ENCODE peak calls at places on chromosomes 4 and X, in six cellular contexts. N, U, C, S, D and L are unnamed samples.

GRCh38 chrX:65723706-65724105 is 56.3 kb downstream of the MSN start:
- DNase-seq in N (peak), U (peak), C (no peak), S (no peak), D (no peak), L (no peak)

GRCh38 chr4:128513664-128514484 is 226.3 kb upstream of the PGRMC2 start:
- DNase-seq in N (no peak), U (no peak), C (no peak), S (no peak), D (no peak), L (no peak)

GRCh38 chr4:186932631-186933150 is 209.0 kb upstream of the FAT1 start:
- DNase-seq in N (no peak), U (peak), C (no peak), S (no peak), D (no peak), L (no peak)

GRCh38 chrX:74422576-74423288 is 1.4 kb downstream of the SLC16A2 start:
- DNase-seq in N (peak), U (peak), C (peak), S (no peak), D (peak), L (no peak)

GRCh38 chr4:85778809-85779124 is 303.8 kb downstream of the ARHGAP24 start:
- DNase-seq in N (peak), U (peak), C (no peak), S (no peak), D (no peak), L (no peak)

GRCh38 chr4:121648518-121648917 is 48.3 kb downstream of the ANXA5 start:
- DNase-seq in N (no peak), U (peak), C (no peak), S (no peak), D (no peak), L (no peak)

GRCh38 chrX:13937370-13938052 is 92.2 kb downstream of the GEMIN8 start:
- DNase-seq in N (no peak), U (peak), C (no peak), S (no peak), D (no peak), L (no peak)

GRCh38 chr4:181261279-181261678 is 981.9 kb upstream of the TENM3 start:
- DNase-seq in N (peak), U (peak), C (peak), S (no peak), D (no peak), L (no peak)

GRCh38 chr4:6198278-6198677 is 2.1 kb downstream of the JAKMIP1 start:
- DNase-seq in N (no peak), U (no peak), C (no peak), S (no peak), D (no peak), L (no peak)

GRCh38 chr4:48683784-48684666 is 96.1 kb downstream of the FRYL start:
- DNase-seq in N (no peak), U (no peak), C (no peak), S (no peak), D (no peak), L (no peak)

GRCh38 chr4:84319124-84319523 is 180.0 kb downstream of the NKX6-1 start:
- DNase-seq in N (peak), U (peak), C (no peak), S (no peak), D (no peak), L (no peak)

GRCh38 chrX:5991393-5991792 is 237.3 kb downstream of the NLGN4X start:
- DNase-seq in N (no peak), U (no peak), C (no peak), S (no peak), D (no peak), L (no peak)

GRCh38 chr4:142030010-142030409 is 393.6 kb downstream of the IL15 start:
- DNase-seq in N (no peak), U (no peak), C (no peak), S (no peak), D (no peak), L (no peak)

GRCh38 chr4:56844817-56845580 is 23.5 kb upstream of the SPINK2 start:
- DNase-seq in N (no peak), U (no peak), C (no peak), S (no peak), D (no peak), L (no peak)

GRCh38 chrX:1401611-1402430 is 9.9 kb upstream of the SLC25A6 start:
- DNase-seq in N (no peak), U (no peak), C (no peak), S (no peak), D (no peak), L (no peak)

GRCh38 chrX:109774136-109774535 is 41.1 kb upstream of the ACSL4 start:
- DNase-seq in N (no peak), U (no peak), C (no peak), S (no peak), D (no peak), L (no peak)

GRCh38 chr4:39278476-39278875 is 87.7 kb downstream of the RFC1 start:
- DNase-seq in N (no peak), U (no peak), C (no peak), S (no peak), D (no peak), L (no peak)

GRCh38 chrX:45801554-45801953 is 600.9 kb upstream of the DIPK2B start:
- DNase-seq in N (peak), U (peak), C (no peak), S (no peak), D (no peak), L (no peak)

GRCh38 chr4:84718699-84719098 is 135.8 kb downstream of the CDS1 start:
- DNase-seq in N (no peak), U (no peak), C (no peak), S (no peak), D (no peak), L (no peak)

GRCh38 chr4:179867300-179867878 is 2375.8 kb upstream of the TENM3 start:
- DNase-seq in N (peak), U (peak), C (peak), S (no peak), D (peak), L (no peak)

GRCh38 chr4:54660145-54660535 is 2.4 kb downstream of the KIT start:
- DNase-seq in N (peak), U (no peak), C (no peak), S (no peak), D (no peak), L (no peak)

GRCh38 chr4:101973331-101973730 is 182.8 kb downstream of the BANK1 start:
- DNase-seq in N (peak), U (no peak), C (no peak), S (no peak), D (no peak), L (no peak)

GRCh38 chr4:53854991-53855885 is 209.2 kb downstream of the CHIC2 start:
- DNase-seq in N (peak), U (no peak), C (no peak), S (peak), D (no peak), L (no peak)

GRCh38 chrX:133258481-133258880 is 40.3 kb upstream of the TFDP3 start:
- DNase-seq in N (peak), U (no peak), C (no peak), S (no peak), D (no peak), L (no peak)

GRCh38 chrX:68196939-68197791 is 236.1 kb downstream of the OPHN1 start:
- DNase-seq in N (peak), U (peak), C (peak), S (no peak), D (peak), L (no peak)

GRCh38 chr4:24857996-24858395 is 54.8 kb downstream of the CCDC149 start:
- DNase-seq in N (no peak), U (peak), C (no peak), S (no peak), D (no peak), L (no peak)

GRCh38 chrX:15241258-15241657 is 28.6 kb downstream of the ASB9 start:
- DNase-seq in N (no peak), U (no peak), C (no peak), S (no peak), D (no peak), L (no peak)

GRCh38 chr4:151426513-151426912 is 17.5 kb downstream of the FHIP1A start:
- DNase-seq in N (no peak), U (no peak), C (no peak), S (no peak), D (no peak), L (no peak)

GRCh38 chr4:69717778-69718177 is 42.6 kb downstream of the SULT1B1 start:
- DNase-seq in N (no peak), U (no peak), C (no peak), S (no peak), D (no peak), L (no peak)

GRCh38 chr4:4327652-4328121 is 37.6 kb downstream of the ZBTB49 start:
- DNase-seq in N (peak), U (peak), C (peak), S (no peak), D (no peak), L (no peak)

GRCh38 chr4:153197301-153197700 is 6.9 kb upstream of the TRIM2 start:
- DNase-seq in N (no peak), U (no peak), C (no peak), S (no peak), D (no peak), L (no peak)

GRCh38 chr4:78644744-78645330 is 93.3 kb downstream of the ANXA3 start:
- DNase-seq in N (peak), U (peak), C (peak), S (peak), D (peak), L (peak)

GRCh38 chr4:99629962-99630554 is 27.6 kb downstream of the C4orf54 start:
- DNase-seq in N (no peak), U (no peak), C (no peak), S (no peak), D (no peak), L (no peak)

GRCh38 chr4:43496188-43496587 is 603.7 kb downstream of the GRXCR1 start:
- DNase-seq in N (no peak), U (no peak), C (no peak), S (no peak), D (no peak), L (no peak)

GRCh38 chr4:80967346-80967745 is 63.2 kb upstream of the BMP3 start:
- DNase-seq in N (no peak), U (no peak), C (no peak), S (no peak), D (no peak), L (no peak)

GRCh38 chrX:150898343-150899190 is at the start of gene CD99L2:
- DNase-seq in N (peak), U (peak), C (peak), S (peak), D (peak), L (peak)

GRCh38 chrX:47683171-47684145 is 24.5 kb upstream of the UXT start:
- DNase-seq in N (no peak), U (no peak), C (no peak), S (no peak), D (no peak), L (no peak)